ENCODE peak calls at places on chromosomes 2 and 18, in six cellular contexts. One of them, this sample, is unnamed.

GRCh38 chr2:219416233-219416598 is 2.0 kb upstream of the DES start:
- DNase-seq in A549: no peak
- DNase-seq in smooth muscle cell of the brain vasculature: no peak
- DNase-seq in ureter: no peak
- DNase-seq in stimulated activated CD8-positive, alpha-beta memory T cell treated with anti-CD3 and anti-CD28 coated beads, Interleukin-15, amount 100 ng/mL, for 1 hour: no peak
- DNase-seq in central memory CD4-positive, alpha-beta T cell: no peak
- DNase-seq in this sample: no peak

GRCh38 chr2:102355526-102356380 is at the start of gene IL18R1:
- DNase-seq in A549: peak; percentile 58
- DNase-seq in smooth muscle cell of the brain vasculature: peak; percentile 32
- DNase-seq in ureter: peak; percentile 72
- DNase-seq in stimulated activated CD8-positive, alpha-beta memory T cell treated with anti-CD3 and anti-CD28 coated beads, Interleukin-15, amount 100 ng/mL, for 1 hour: peak; percentile 24
- DNase-seq in central memory CD4-positive, alpha-beta T cell: peak; percentile 63
- DNase-seq in this sample: no peak

GRCh38 chr2:71347517-71347916 is 15.9 kb downstream of the ZNF638 start:
- DNase-seq in A549: no peak
- DNase-seq in smooth muscle cell of the brain vasculature: no peak
- DNase-seq in ureter: no peak
- DNase-seq in stimulated activated CD8-positive, alpha-beta memory T cell treated with anti-CD3 and anti-CD28 coated beads, Interleukin-15, amount 100 ng/mL, for 1 hour: no peak
- DNase-seq in central memory CD4-positive, alpha-beta T cell: no peak
- DNase-seq in this sample: no peak

GRCh38 chr18:7479756-7480155 is 87.4 kb upstream of the PTPRM start:
- DNase-seq in A549: no peak
- DNase-seq in smooth muscle cell of the brain vasculature: no peak
- DNase-seq in ureter: no peak
- DNase-seq in stimulated activated CD8-positive, alpha-beta memory T cell treated with anti-CD3 and anti-CD28 coated beads, Interleukin-15, amount 100 ng/mL, for 1 hour: no peak
- DNase-seq in central memory CD4-positive, alpha-beta T cell: no peak
- DNase-seq in this sample: no peak

GRCh38 chr2:144183744-144184143 is 336.2 kb downstream of the ZEB2 start:
- DNase-seq in A549: no peak
- DNase-seq in smooth muscle cell of the brain vasculature: no peak
- DNase-seq in ureter: no peak
- DNase-seq in stimulated activated CD8-positive, alpha-beta memory T cell treated with anti-CD3 and anti-CD28 coated beads, Interleukin-15, amount 100 ng/mL, for 1 hour: peak; percentile 28
- DNase-seq in central memory CD4-positive, alpha-beta T cell: peak; percentile 80
- DNase-seq in this sample: peak; percentile 96

GRCh38 chr18:48002933-48003365 is 72.5 kb upstream of the SMAD2 start:
- DNase-seq in A549: peak; percentile 72
- DNase-seq in smooth muscle cell of the brain vasculature: no peak
- DNase-seq in ureter: peak; percentile 55
- DNase-seq in stimulated activated CD8-positive, alpha-beta memory T cell treated with anti-CD3 and anti-CD28 coated beads, Interleukin-15, amount 100 ng/mL, for 1 hour: no peak
- DNase-seq in central memory CD4-positive, alpha-beta T cell: no peak
- DNase-seq in this sample: no peak

GRCh38 chr18:76524900-76525698 is 30.1 kb upstream of the ZNF516 start:
- DNase-seq in A549: peak; percentile 46
- DNase-seq in smooth muscle cell of the brain vasculature: no peak
- DNase-seq in ureter: no peak
- DNase-seq in stimulated activated CD8-positive, alpha-beta memory T cell treated with anti-CD3 and anti-CD28 coated beads, Interleukin-15, amount 100 ng/mL, for 1 hour: no peak
- DNase-seq in central memory CD4-positive, alpha-beta T cell: peak; percentile 17
- DNase-seq in this sample: no peak

GRCh38 chr18:80103231-80103630 is 5.8 kb upstream of the ADNP2 start:
- DNase-seq in A549: no peak
- DNase-seq in smooth muscle cell of the brain vasculature: no peak
- DNase-seq in ureter: no peak
- DNase-seq in stimulated activated CD8-positive, alpha-beta memory T cell treated with anti-CD3 and anti-CD28 coated beads, Interleukin-15, amount 100 ng/mL, for 1 hour: no peak
- DNase-seq in central memory CD4-positive, alpha-beta T cell: no peak
- DNase-seq in this sample: no peak

GRCh38 chr2:122652670-122653069 is 897.2 kb downstream of the TSN start:
- DNase-seq in A549: no peak
- DNase-seq in smooth muscle cell of the brain vasculature: no peak
- DNase-seq in ureter: no peak
- DNase-seq in stimulated activated CD8-positive, alpha-beta memory T cell treated with anti-CD3 and anti-CD28 coated beads, Interleukin-15, amount 100 ng/mL, for 1 hour: no peak
- DNase-seq in central memory CD4-positive, alpha-beta T cell: no peak
- DNase-seq in this sample: no peak

GRCh38 chr2:68749345-68749744 is 14.7 kb downstream of the ARHGAP25 start:
- DNase-seq in A549: no peak
- DNase-seq in smooth muscle cell of the brain vasculature: no peak
- DNase-seq in ureter: no peak
- DNase-seq in stimulated activated CD8-positive, alpha-beta memory T cell treated with anti-CD3 and anti-CD28 coated beads, Interleukin-15, amount 100 ng/mL, for 1 hour: no peak
- DNase-seq in central memory CD4-positive, alpha-beta T cell: no peak
- DNase-seq in this sample: no peak

GRCh38 chr2:19746611-19747309 is 155.0 kb downstream of the TTC32 start:
- DNase-seq in A549: peak; percentile 72
- DNase-seq in smooth muscle cell of the brain vasculature: no peak
- DNase-seq in ureter: no peak
- DNase-seq in stimulated activated CD8-positive, alpha-beta memory T cell treated with anti-CD3 and anti-CD28 coated beads, Interleukin-15, amount 100 ng/mL, for 1 hour: no peak
- DNase-seq in central memory CD4-positive, alpha-beta T cell: no peak
- DNase-seq in this sample: no peak

GRCh38 chr2:240601831-240602160 is 15.3 kb downstream of the CAPN10 start:
- DNase-seq in A549: no peak
- DNase-seq in smooth muscle cell of the brain vasculature: no peak
- DNase-seq in ureter: no peak
- DNase-seq in stimulated activated CD8-positive, alpha-beta memory T cell treated with anti-CD3 and anti-CD28 coated beads, Interleukin-15, amount 100 ng/mL, for 1 hour: no peak
- DNase-seq in central memory CD4-positive, alpha-beta T cell: no peak
- DNase-seq in this sample: no peak

GRCh38 chr2:220966636-220967035 is 605.5 kb downstream of the EPHA4 start:
- DNase-seq in A549: no peak
- DNase-seq in smooth muscle cell of the brain vasculature: no peak
- DNase-seq in ureter: no peak
- DNase-seq in stimulated activated CD8-positive, alpha-beta memory T cell treated with anti-CD3 and anti-CD28 coated beads, Interleukin-15, amount 100 ng/mL, for 1 hour: no peak
- DNase-seq in central memory CD4-positive, alpha-beta T cell: no peak
- DNase-seq in this sample: no peak

GRCh38 chr2:132668986-132669853 is 785 bp downstream of the LYPD1 start:
- DNase-seq in A549: no peak
- DNase-seq in smooth muscle cell of the brain vasculature: no peak
- DNase-seq in ureter: no peak
- DNase-seq in stimulated activated CD8-positive, alpha-beta memory T cell treated with anti-CD3 and anti-CD28 coated beads, Interleukin-15, amount 100 ng/mL, for 1 hour: no peak
- DNase-seq in central memory CD4-positive, alpha-beta T cell: no peak
- DNase-seq in this sample: no peak

This sample was measured in Jurkat, Clone E6-1.